ENCODE peak calls at places on chromosomes 3 and 15, in nine cellular contexts. B, D, W, K, L, A, X, P and E are unnamed samples.

GRCh38 chr3:78967061-78967460 is 800.7 kb downstream of the ROBO1 start:
- DNase-seq in B (no peak), D (no peak), W (no peak), K (peak), L (no peak), A (no peak), X (no peak), P (no peak), E (no peak)

GRCh38 chr15:51267047-51267713 is 71.2 kb downstream of the CYP19A1 start:
- DNase-seq in B (peak), D (no peak), W (no peak), K (no peak), L (no peak), A (no peak), X (no peak), P (peak), E (no peak)

GRCh38 chr3:12303532-12303931 is 14.7 kb downstream of the PPARG start:
- DNase-seq in B (no peak), D (peak), W (no peak), K (peak), L (no peak), A (no peak), X (no peak), P (no peak), E (no peak)

GRCh38 chr3:4645468-4645867 is 152.3 kb downstream of the ITPR1 start:
- DNase-seq in B (no peak), D (no peak), W (no peak), K (no peak), L (no peak), A (no peak), X (no peak), P (no peak), E (peak)

GRCh38 chr15:67380921-67381320 is 126.3 kb downstream of the IQCH start:
- DNase-seq in B (no peak), D (no peak), W (no peak), K (no peak), L (no peak), A (no peak), X (no peak), P (no peak), E (no peak)

GRCh38 chr3:35446896-35447295 is 192.4 kb upstream of the ARPP21 start:
- DNase-seq in B (no peak), D (no peak), W (no peak), K (no peak), L (no peak), A (no peak), X (no peak), P (no peak), E (no peak)

GRCh38 chr15:90960316-90961091 is 5.8 kb downstream of the RCCD1 start:
- DNase-seq in B (no peak), D (no peak), W (no peak), K (no peak), L (no peak), A (no peak), X (no peak), P (no peak), E (no peak)

GRCh38 chr3:72338082-72338941 is 509.9 kb downstream of the SHQ1 start:
- DNase-seq in B (no peak), D (peak), W (no peak), K (peak), L (no peak), A (no peak), X (no peak), P (no peak), E (peak)

GRCh38 chr15:79515628-79516027 is 83.5 kb downstream of the MINAR1 start:
- DNase-seq in B (no peak), D (no peak), W (no peak), K (no peak), L (no peak), A (no peak), X (no peak), P (no peak), E (no peak)

GRCh38 chr15:76642671-76643070 is 262.5 kb downstream of the SCAPER start:
- DNase-seq in B (no peak), D (peak), W (no peak), K (peak), L (no peak), A (no peak), X (no peak), P (no peak), E (no peak)

GRCh38 chr3:194326192-194327029 is 24.7 kb downstream of the CPN2 start:
- DNase-seq in B (no peak), D (no peak), W (no peak), K (peak), L (no peak), A (no peak), X (no peak), P (no peak), E (no peak)

GRCh38 chr3:146503459-146504202 is 34.3 kb upstream of the PLSCR2 start:
- DNase-seq in B (no peak), D (peak), W (peak), K (peak), L (no peak), A (peak), X (no peak), P (no peak), E (peak)

GRCh38 chr3:111911446-111911845 is 52.4 kb downstream of the PHLDB2 start:
- DNase-seq in B (no peak), D (no peak), W (no peak), K (no peak), L (no peak), A (no peak), X (no peak), P (no peak), E (no peak)

GRCh38 chr3:123272547-123272946 is 70.8 kb downstream of the SEC22A start:
- DNase-seq in B (no peak), D (peak), W (no peak), K (peak), L (no peak), A (no peak), X (no peak), P (no peak), E (no peak)

GRCh38 chr15:83208357-83208661 is 686 bp upstream of the HDGFL3 start:
- DNase-seq in B (no peak), D (no peak), W (no peak), K (peak), L (no peak), A (no peak), X (no peak), P (no peak), E (no peak)

GRCh38 chr3:16090013-16090412 is 84.5 kb upstream of the GALNT15 start:
- DNase-seq in B (no peak), D (peak), W (peak), K (peak), L (no peak), A (no peak), X (no peak), P (no peak), E (no peak)

GRCh38 chr3:112736386-112736785 is 95.4 kb upstream of the CCDC80 start:
- DNase-seq in B (no peak), D (no peak), W (no peak), K (no peak), L (no peak), A (no peak), X (no peak), P (no peak), E (no peak)

GRCh38 chr3:184526158-184526483 is 35.5 kb upstream of the EPHB3 start:
- DNase-seq in B (no peak), D (no peak), W (no peak), K (peak), L (no peak), A (no peak), X (no peak), P (no peak), E (peak)

GRCh38 chr3:102200126-102200525 is 234.7 kb upstream of the ZPLD1 start:
- DNase-seq in B (no peak), D (peak), W (no peak), K (peak), L (no peak), A (no peak), X (no peak), P (no peak), E (no peak)

GRCh38 chr3:43366466-43366865 is 80.1 kb downstream of the SNRK start:
- DNase-seq in B (no peak), D (no peak), W (no peak), K (no peak), L (no peak), A (no peak), X (no peak), P (no peak), E (no peak)

GRCh38 chr15:63126726-63127125 is 5.1 kb downstream of the LACTB start:
- DNase-seq in B (no peak), D (no peak), W (no peak), K (no peak), L (no peak), A (no peak), X (no peak), P (no peak), E (no peak)

GRCh38 chr3:9947025-9947995 is 4.9 kb downstream of the PRRT3 start:
- DNase-seq in B (peak), D (peak), W (peak), K (peak), L (no peak), A (no peak), X (no peak), P (peak), E (no peak)

GRCh38 chr15:84598993-84599392 is 1.8 kb upstream of the ZSCAN2 start:
- DNase-seq in B (peak), D (peak), W (no peak), K (peak), L (no peak), A (no peak), X (no peak), P (peak), E (peak)

GRCh38 chr3:37458162-37458895 is 283.9 kb upstream of the LRRFIP2 start:
- DNase-seq in B (peak), D (no peak), W (no peak), K (no peak), L (no peak), A (no peak), X (no peak), P (no peak), E (no peak)

GRCh38 chr3:153442386-153442785 is 280.4 kb downstream of the RAP2B start:
- DNase-seq in B (no peak), D (peak), W (no peak), K (peak), L (no peak), A (no peak), X (no peak), P (no peak), E (no peak)

GRCh38 chr15:90887037-90887481 is 2.8 kb downstream of the FES start:
- DNase-seq in B (no peak), D (no peak), W (no peak), K (no peak), L (no peak), A (no peak), X (no peak), P (no peak), E (no peak)

GRCh38 chr15:77599899-77600298 is 32.8 kb downstream of the LINGO1 start:
- DNase-seq in B (peak), D (peak), W (no peak), K (peak), L (no peak), A (no peak), X (no peak), P (peak), E (peak)

GRCh38 chr3:186142556-186142955 is 33.7 kb upstream of the ETV5 start:
- DNase-seq in B (no peak), D (no peak), W (no peak), K (no peak), L (no peak), A (no peak), X (no peak), P (no peak), E (no peak)

GRCh38 chr15:39852237-39852636 is 67.8 kb downstream of the GPR176 start:
- DNase-seq in B (no peak), D (no peak), W (no peak), K (peak), L (no peak), A (no peak), X (no peak), P (no peak), E (no peak)

GRCh38 chr3:16338124-16338523 is 73.1 kb downstream of the OXNAD1 start:
- DNase-seq in B (no peak), D (no peak), W (no peak), K (peak), L (no peak), A (peak), X (no peak), P (no peak), E (peak)

GRCh38 chr3:97647441-97647840 is 117.1 kb upstream of the ARL6 start:
- DNase-seq in B (no peak), D (no peak), W (no peak), K (no peak), L (no peak), A (no peak), X (no peak), P (no peak), E (no peak)

GRCh38 chr3:186193534-186194450 is 84.9 kb upstream of the ETV5 start:
- DNase-seq in B (peak), D (no peak), W (no peak), K (no peak), L (no peak), A (peak), X (no peak), P (peak), E (no peak)

GRCh38 chr15:92643849-92644815 is 11.4 kb downstream of the FAM174B start:
- DNase-seq in B (no peak), D (no peak), W (peak), K (no peak), L (no peak), A (peak), X (no peak), P (no peak), E (no peak)

GRCh38 chr3:177483182-177483967 is 286.1 kb upstream of the TBL1XR1 start:
- DNase-seq in B (no peak), D (peak), W (no peak), K (no peak), L (no peak), A (no peak), X (no peak), P (no peak), E (peak)

GRCh38 chr15:71891026-71891425 is 80.7 kb downstream of the NR2E3 start:
- DNase-seq in B (peak), D (no peak), W (no peak), K (no peak), L (no peak), A (no peak), X (no peak), P (no peak), E (no peak)

GRCh38 chr3:74413547-74414241 is 200.8 kb downstream of the CNTN3 start:
- DNase-seq in B (no peak), D (no peak), W (no peak), K (no peak), L (no peak), A (no peak), X (no peak), P (no peak), E (no peak)

GRCh38 chr3:184368804-184369183 is 7.3 kb downstream of the POLR2H start:
- DNase-seq in B (no peak), D (no peak), W (no peak), K (peak), L (no peak), A (no peak), X (no peak), P (no peak), E (no peak)

GRCh38 chr3:11544413-11545181 is 99.1 kb downstream of the VGLL4 start:
- DNase-seq in B (peak), D (no peak), W (no peak), K (peak), L (no peak), A (no peak), X (no peak), P (peak), E (no peak)

GRCh38 chr3:138888569-138888968 is 53.8 kb upstream of the PIK3CB start:
- DNase-seq in B (no peak), D (no peak), W (no peak), K (no peak), L (no peak), A (no peak), X (no peak), P (no peak), E (no peak)

GRCh38 chr3:117234321-117234720 is 524.7 kb downstream of the TUSC7 start:
- DNase-seq in B (no peak), D (no peak), W (no peak), K (no peak), L (no peak), A (no peak), X (no peak), P (no peak), E (no peak)
- TF ChIP-seq CTCF in B (no peak), D (no peak), W (no peak), K (no peak), L (no peak), A (no peak), X (no peak), P (no peak), E (no peak)

DNA sequence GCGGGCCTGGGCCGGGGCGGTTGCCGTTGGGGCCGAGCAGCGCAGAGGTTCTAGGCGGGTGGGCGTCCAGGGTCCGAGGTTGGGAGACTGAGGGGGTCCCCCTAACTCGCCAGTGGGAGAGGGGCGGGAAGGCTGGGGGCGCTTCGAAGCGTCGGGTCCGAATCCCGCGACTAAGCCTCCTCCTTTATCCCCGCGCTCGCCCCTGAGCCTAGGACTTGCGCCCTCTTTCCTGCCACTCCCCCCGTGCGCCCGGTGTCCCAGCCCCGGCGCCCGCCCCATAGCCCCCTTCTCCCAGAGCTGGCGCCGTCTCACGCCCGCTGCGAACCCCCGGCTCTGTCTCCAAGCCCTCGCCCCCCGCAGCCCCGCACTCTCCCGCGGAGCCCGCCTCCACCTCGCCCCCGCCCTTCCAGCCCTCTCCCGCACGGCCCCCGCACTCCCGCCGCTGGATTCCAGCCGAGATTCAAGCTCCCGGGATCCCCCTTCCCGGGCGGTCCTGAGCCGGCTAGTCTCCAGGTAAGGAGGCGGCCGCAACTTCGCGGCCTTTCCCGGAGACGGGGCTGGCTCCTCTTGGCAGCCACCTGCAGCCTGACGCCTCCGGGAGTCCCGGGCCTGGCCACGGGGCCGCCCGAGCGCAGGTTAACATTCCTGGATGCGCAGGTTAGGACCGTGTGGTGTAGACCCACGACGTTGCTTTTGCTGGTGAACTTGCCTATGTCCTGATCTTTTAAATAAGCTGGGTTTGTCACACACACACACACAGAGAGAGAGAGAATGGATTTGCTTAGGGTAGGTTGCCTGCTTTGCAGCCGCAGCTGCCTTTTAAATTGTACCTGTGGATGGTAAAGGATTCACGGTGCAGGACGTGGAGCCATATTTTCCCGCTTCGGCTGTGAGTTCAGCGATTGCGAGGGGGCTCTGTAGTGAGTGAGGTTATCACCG is 567 bp downstream of the PXYLP1 start:
- DNase-seq in B (peak), D (peak), W (peak), K (peak), L (peak), A (no peak), X (no peak), P (peak), E (peak)
- TF ChIP-seq CTCF in B (no peak), D (no peak), W (no peak), K (no peak), L (no peak), A (no peak), X (no peak), P (no peak), E (no peak)

GRCh38 chr3:48240711-48241491 is at the start of gene ZNF589:
- DNase-seq in B (peak), D (peak), W (peak), K (peak), L (no peak), A (peak), X (peak), P (peak), E (peak)
- TF ChIP-seq CTCF in B (peak), D (peak), W (no peak), K (peak), L (no peak), A (peak), X (peak), P (no peak), E (peak)

DNA sequence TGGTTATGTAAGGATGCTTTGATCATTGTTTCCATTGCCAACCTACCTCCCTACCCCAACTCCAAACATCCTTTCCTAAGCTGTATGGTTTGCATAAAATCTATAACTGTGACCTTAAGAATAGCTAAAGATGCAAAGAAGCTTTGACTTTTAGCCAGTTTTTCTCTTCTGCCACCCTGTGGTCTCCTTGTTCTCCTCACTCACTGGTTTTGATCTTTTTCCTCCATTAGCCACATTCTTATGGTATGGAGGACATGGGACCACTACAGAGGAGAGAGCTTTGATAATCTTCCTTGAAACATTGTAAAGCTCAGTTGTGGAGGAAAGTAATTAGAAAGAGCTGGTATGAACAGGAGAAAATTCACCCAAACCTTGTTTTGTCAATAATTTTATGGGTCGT is 115.9 kb downstream of the NEK11 start:
- DNase-seq in B (no peak), D (peak), W (no peak), K (peak), L (no peak), A (no peak), X (no peak), P (no peak), E (no peak)
- TF ChIP-seq CTCF in B (peak), D (no peak), W (no peak), K (no peak), L (no peak), A (no peak), X (no peak), P (no peak), E (no peak)

DNA sequence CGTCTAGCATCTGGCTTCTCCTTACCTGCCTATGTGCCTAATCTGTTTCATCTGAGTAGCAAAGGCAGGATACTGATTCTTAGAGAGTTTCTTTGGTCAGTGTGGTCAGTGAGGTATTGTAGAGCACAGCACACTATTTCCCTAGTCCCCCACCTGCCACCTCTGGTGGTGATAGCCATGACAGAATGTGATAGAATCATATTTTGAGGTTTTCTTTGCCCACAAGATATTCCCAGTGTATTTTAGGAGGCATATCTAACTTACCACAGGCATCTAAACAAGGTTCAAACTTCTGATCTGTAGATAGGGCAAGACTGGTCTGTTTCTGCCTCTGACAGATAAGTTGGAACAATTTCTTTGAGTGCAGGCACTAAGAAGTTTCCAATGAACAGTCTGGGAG is 188.0 kb downstream of the SOX2 start:
- DNase-seq in B (no peak), D (no peak), W (peak), K (no peak), L (no peak), A (no peak), X (no peak), P (no peak), E (no peak)
- TF ChIP-seq CTCF in B (no peak), D (no peak), W (no peak), K (no peak), L (no peak), A (no peak), X (no peak), P (no peak), E (no peak)

GRCh38 chr3:149490260-149490971 is 15.9 kb downstream of the TM4SF4 start:
- DNase-seq in B (no peak), D (no peak), W (no peak), K (no peak), L (no peak), A (no peak), X (no peak), P (no peak), E (no peak)

GRCh38 chr3:149493315-149494021 is 19.0 kb downstream of the TM4SF4 start:
- DNase-seq in B (no peak), D (no peak), W (no peak), K (no peak), L (no peak), A (no peak), X (no peak), P (no peak), E (no peak)

GRCh38 chr3:149494759-149495580 is 20.5 kb downstream of the TM4SF4 start:
- DNase-seq in B (no peak), D (peak), W (no peak), K (peak), L (no peak), A (no peak), X (no peak), P (no peak), E (no peak)

GRCh38 chr3:149495581-149496125 is 21.2 kb downstream of the TM4SF4 start:
- DNase-seq in B (no peak), D (no peak), W (no peak), K (no peak), L (no peak), A (no peak), X (no peak), P (no peak), E (no peak)

GRCh38 chr3:149494022-149494758 is 19.7 kb downstream of the TM4SF4 start:
- DNase-seq in B (peak), D (peak), W (no peak), K (peak), L (no peak), A (peak), X (peak), P (peak), E (peak)
- TF ChIP-seq CTCF in B (peak), D (peak), W (peak), K (peak), L (peak), A (peak), X (peak), P (peak), E (peak)

GRCh38 chr3:50370594-50370993 is 11.3 kb upstream of the TMEM115 start:
- DNase-seq in B (peak), D (no peak), W (no peak), K (no peak), L (no peak), A (no peak), X (no peak), P (no peak), E (no peak)
- TF ChIP-seq CTCF in B (peak), D (peak), W (peak), K (no peak), L (no peak), A (peak), X (peak), P (no peak), E (no peak)